ENCODE peak calls at places on chromosomes 4 and X, in five cellular contexts. A is spleen; O is stimulated activated CD4-positive, alpha-beta T cell treated with anti-CD3 and anti-CD28 coated beads, Interleukin-4, amount 100 ng/mL, for 48 hours; Z is AML-193; Y is NCI-H345. C is an unnamed sample.

GRCh38 chr4:127643791-127644190 is 11.0 kb downstream of the INTU start:
- DNase-seq in A (no peak), O (no peak), Z (no peak), Y (no peak), C (no peak)

GRCh38 chrX:154371771-154372300 is 2.6 kb downstream of the FLNA start:
- DNase-seq in A (no peak), O (no peak), Z (no peak), Y (peak; percentile 35), C (no peak)

GRCh38 chrX:73821921-73822559 is 259.0 kb downstream of the CHIC1 start:
- DNase-seq in A (no peak), O (no peak), Z (no peak), Y (no peak), C (no peak)

GRCh38 chr4:184384056-184384809 is 90.1 kb downstream of the IRF2 start:
- DNase-seq in A (peak; percentile 80), O (no peak), Z (peak; percentile 44), Y (no peak), C (peak; percentile 70)

GRCh38 chrX:21974011-21974385 is 33.5 kb downstream of the SMS start:
- DNase-seq in A (no peak), O (no peak), Z (no peak), Y (no peak), C (peak; percentile 18)

GRCh38 chr4:28675582-28675981 is 1814.9 kb downstream of the STIM2 start:
- DNase-seq in A (no peak), O (no peak), Z (no peak), Y (no peak), C (no peak)

GRCh38 chrX:68997461-68997860 is 167.8 kb downstream of the PJA1 start:
- DNase-seq in A (no peak), O (no peak), Z (no peak), Y (no peak), C (no peak)

GRCh38 chrX:154696328-154697045 is 43.1 kb upstream of the CTAG2 start:
- DNase-seq in A (no peak), O (no peak), Z (no peak), Y (no peak), C (peak; percentile 50)

GRCh38 chr4:52744588-52744987 is 6.6 kb downstream of the ERVMER34-1 start:
- DNase-seq in A (no peak), O (no peak), Z (no peak), Y (no peak), C (no peak)